ENCODE peak calls at places on chromosomes 4 and X, in eight cellular contexts. C is psoas muscle; Z is neural progenitor cell; V is mesenchymal stem cell; K is sigmoid colon; F is effector memory CD4-positive, alpha-beta T cell; J is neuronal stem cell; Q is thoracic aorta. I is an unnamed sample.
A peak's percentile ranks its signal among the peaks of the same experiment; 100 is the strongest.

GRCh38 chr4:113278324-113278934 is 229.0 kb downstream of the ANK2 start:
- DNase-seq in Z (peak; percentile 85), J (peak; percentile 80), F (peak; percentile 10), V (peak; percentile 79), C (peak; percentile 66), K (peak; percentile 85), Q (no peak), I (no peak)

GRCh38 chr4:83454626-83455025 is 997 bp downstream of the HELQ start:
- DNase-seq in K (no peak), V (peak; percentile 39), F (no peak), Z (peak; percentile 4), C (no peak), Q (no peak), J (no peak), I (no peak)

GRCh38 chr4:165326831-165327210 is 648 bp upstream of the MSMO1 start:
- DNase-seq in V (no peak), C (no peak), Z (peak; percentile 22), K (no peak), J (no peak), F (no peak), Q (no peak), I (no peak)

GRCh38 chr4:25172964-25173917 is 13.0 kb upstream of the SEPSECS start:
- DNase-seq in Z (no peak), V (peak; percentile 98), F (no peak), Q (peak; percentile 41), K (peak; percentile 70), J (no peak), C (no peak), I (no peak)

GRCh38 chrX:103776586-103776985 is at the start of gene PLP1:
- DNase-seq in K (no peak), Z (peak; percentile 61), V (no peak), Q (no peak), J (no peak), C (no peak), F (no peak), I (no peak)

GRCh38 chr4:59612235-59612634 is 1587.9 kb upstream of the ADGRL3 start:
- DNase-seq in J (no peak), F (no peak), Z (no peak), K (no peak), V (peak; percentile 89), C (no peak), Q (no peak), I (no peak)

GRCh38 chr4:101304916-101305315 is 42.4 kb downstream of the PPP3CA start:
- DNase-seq in Z (peak; percentile 31), J (no peak), V (peak; percentile 76), F (no peak), K (no peak), Q (no peak), C (no peak), I (no peak)

GRCh38 chrX:7159132-7159861 is 11.3 kb upstream of the PUDP start:
- DNase-seq in Q (no peak), J (no peak), F (no peak), C (no peak), V (no peak), K (no peak), Z (no peak), I (no peak)

GRCh38 chr4:65943076-65943475 is 272.8 kb upstream of the EPHA5 start:
- DNase-seq in Z (peak; percentile 83), F (no peak), V (peak; percentile 71), K (no peak), C (no peak), Q (no peak), J (peak; percentile 65), I (no peak)

GRCh38 chr4:109207060-109207459 is 95.4 kb downstream of the COL25A1 start:
- DNase-seq in K (no peak), Z (peak; percentile 10), C (no peak), J (no peak), F (no peak), Q (no peak), V (no peak), I (no peak)

GRCh38 chr4:36835246-36835645 is 409.3 kb upstream of the NWD2 start:
- DNase-seq in V (no peak), J (no peak), Z (no peak), F (no peak), K (no peak), Q (no peak), C (no peak), I (no peak)

GRCh38 chr4:15303052-15303641 is 124.7 kb upstream of the C1QTNF7 start:
- DNase-seq in Q (no peak), F (no peak), Z (no peak), V (peak; percentile 96), K (no peak), C (no peak), J (no peak), I (peak; percentile 34)

GRCh38 chr4:128228021-128228571 is 59.5 kb downstream of the PGRMC2 start:
- DNase-seq in C (no peak), V (no peak), Z (no peak), F (no peak), J (no peak), Q (no peak), K (no peak), I (no peak)

GRCh38 chr4:109406337-109406931 is 27.2 kb upstream of the SEC24B start:
- DNase-seq in C (no peak), J (peak; percentile 42), Q (no peak), F (peak; percentile 3), Z (peak; percentile 72), V (peak; percentile 67), K (no peak), I (no peak)

GRCh38 chr4:110636677-110637407 is 14.0 kb upstream of the PITX2 start:
- DNase-seq in Z (peak; percentile 85), K (no peak), V (peak; percentile 83), F (no peak), C (peak; percentile 78), J (peak; percentile 63), Q (no peak), I (no peak)

GRCh38 chrX:40102393-40103381 is 4.9 kb upstream of the BCOR start:
- DNase-seq in J (no peak), Z (peak; percentile 65), F (no peak), V (peak; percentile 36), C (no peak), K (no peak), Q (no peak), I (no peak)
- H3K4me1 ChIP-seq in J (peaks cover 17% of the 10 kb centered on the region), Z (peaks cover 44% of the 10 kb centered on the region), F (peaks cover 17% of the 10 kb centered on the region), V (peaks cover 27% of the 10 kb centered on the region), C (peaks cover 17% of the 10 kb centered on the region), K (peaks cover 73% of the 10 kb centered on the region), Q (peaks cover 16% of the 10 kb centered on the region), I (peaks cover 46% of the 10 kb centered on the region)

GRCh38 chrX:107559506-107559905 is 68.8 kb upstream of the PRPS1 start:
- DNase-seq in Z (no peak), F (no peak), K (no peak), J (no peak), V (no peak), C (no peak), Q (no peak), I (no peak)

GRCh38 chrX:107565005-107565404 is 63.3 kb upstream of the PRPS1 start:
- DNase-seq in C (no peak), Q (no peak), F (no peak), K (no peak), Z (no peak), V (no peak), J (no peak), I (no peak)

GRCh38 chrX:107563851-107564250 is 64.5 kb upstream of the PRPS1 start:
- DNase-seq in Z (no peak), J (no peak), K (no peak), C (no peak), F (no peak), Q (no peak), V (no peak), I (no peak)

GRCh38 chrX:107562482-107562881 is 65.8 kb upstream of the PRPS1 start:
- DNase-seq in F (no peak), Z (no peak), Q (no peak), V (peak; percentile 61), K (no peak), J (no peak), C (no peak), I (no peak)

DNA sequence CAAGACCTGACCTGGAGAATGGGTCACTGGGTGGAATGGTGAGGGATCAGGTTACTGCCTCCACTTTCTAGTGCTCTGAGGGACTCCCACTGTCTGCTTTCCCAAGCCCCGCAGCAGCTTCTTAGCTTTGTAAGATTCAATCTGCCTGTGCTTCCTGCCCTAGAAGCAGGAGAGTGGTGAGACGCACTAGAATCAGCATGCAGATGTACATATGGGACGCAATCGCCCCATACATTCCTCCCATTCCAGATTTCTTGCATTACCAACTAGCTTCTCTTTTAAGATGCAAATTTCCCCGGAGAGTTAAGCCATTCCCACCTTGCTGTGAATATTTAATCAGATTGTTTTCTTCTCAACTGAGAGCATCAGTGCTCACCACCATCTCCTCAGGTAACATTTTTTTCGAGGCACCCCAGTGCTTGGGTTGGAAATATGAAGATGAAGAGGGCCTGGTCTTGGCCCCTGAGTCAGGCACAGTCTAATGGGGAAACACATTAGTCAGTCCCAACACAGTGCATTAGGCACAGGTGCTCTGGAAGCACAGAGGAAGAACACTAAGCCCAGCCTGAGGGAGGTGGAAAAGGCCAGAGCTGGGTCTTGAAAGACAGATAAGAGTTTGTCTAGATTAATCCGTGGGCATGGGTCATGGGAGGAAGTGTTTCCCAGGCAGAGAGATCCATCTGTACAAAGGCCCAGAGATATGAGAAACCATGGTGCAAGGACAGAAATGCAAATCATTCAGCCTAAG is 66.7 kb upstream of the PRPS1 start:
- DNase-seq in F (no peak), C (no peak), Z (peak; percentile 36), Q (no peak), J (no peak), V (no peak), K (no peak), I (no peak)
- H3K4me1 ChIP-seq in F (no peaks in the 10 kb centered on the region), C (no peaks in the 10 kb centered on the region), Z (peaks cover 21% of the 10 kb centered on the region), Q (no peaks in the 10 kb centered on the region), J (peaks cover 9% of the 10 kb centered on the region), V (peaks cover 19% of the 10 kb centered on the region), K (no peaks in the 10 kb centered on the region), I (no peaks in the 10 kb centered on the region)

GRCh38 chrX:102720237-102721168 is at the start of gene GPRASP3:
- DNase-seq in V (peak; percentile 74), C (peak; percentile 86), Q (no peak), F (peak; percentile 56), K (peak; percentile 90), Z (peak; percentile 36), J (peak; percentile 24), I (peak; percentile 92)
- H3K4me1 ChIP-seq in V (peaks cover 3% of the 10 kb centered on the region), C (no peaks in the 10 kb centered on the region), Q (no peaks in the 10 kb centered on the region), F (peaks cover 3% of the 10 kb centered on the region), K (peaks cover 5% of the 10 kb centered on the region), Z (no peaks in the 10 kb centered on the region), J (peaks cover 3% of the 10 kb centered on the region), I (peaks cover 6% of the 10 kb centered on the region)

DNA sequence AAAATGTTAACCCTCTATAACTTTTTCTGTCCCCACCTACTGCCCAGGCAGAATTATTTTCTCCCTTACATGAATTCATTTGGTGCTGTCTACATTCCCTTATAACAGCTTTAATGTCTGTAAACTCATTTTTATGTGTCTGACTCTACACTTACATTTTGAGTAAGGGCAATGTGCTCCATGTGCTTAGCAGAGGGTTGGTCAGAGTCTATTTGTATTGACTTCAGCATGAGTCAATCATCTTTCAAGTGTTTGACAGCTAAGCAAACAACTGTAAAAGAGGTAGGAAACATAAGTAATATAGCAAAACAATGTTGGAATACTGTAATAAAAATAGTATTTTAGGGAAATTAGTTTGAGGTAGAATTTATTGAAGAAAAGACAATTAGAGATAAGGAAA is 6.3 kb downstream of the IL15 start:
- DNase-seq in Z (no peak), F (no peak), Q (no peak), J (no peak), V (no peak), C (no peak), K (no peak), I (no peak)
- H3K4me1 ChIP-seq in Z (no peaks in the 10 kb centered on the region), F (peaks cover 3% of the 10 kb centered on the region), Q (peaks cover 60% of the 10 kb centered on the region), J (no peaks in the 10 kb centered on the region), V (peaks cover 2% of the 10 kb centered on the region), C (peaks cover 8% of the 10 kb centered on the region), K (peaks cover 28% of the 10 kb centered on the region), I (peaks cover 16% of the 10 kb centered on the region)

I was measured in esophagus muscularis mucosa.